ENCODE peak calls at places on chromosomes 12 and 14, in five cellular contexts. One of them, this sample, is unnamed.

GRCh38 chr14:26401170-26401968 is 196.5 kb downstream of the NOVA1 start:
- DNase-seq in dorsolateral prefrontal cortex: no peak
- DNase-seq in right cardiac atrium: no peak
- DNase-seq in RWPE1: no peak
- DNase-seq in SW 1271: no peak
- DNase-seq in this sample: no peak

GRCh38 chr12:93453633-93454032 is 11.9 kb upstream of the UBE2N start:
- DNase-seq in dorsolateral prefrontal cortex: no peak
- DNase-seq in right cardiac atrium: no peak
- DNase-seq in RWPE1: no peak
- DNase-seq in SW 1271: no peak
- DNase-seq in this sample: no peak

GRCh38 chr14:61764342-61765122 is 2.3 kb downstream of the SNAPC1 start:
- DNase-seq in dorsolateral prefrontal cortex: no peak
- DNase-seq in right cardiac atrium: no peak
- DNase-seq in RWPE1: no peak
- DNase-seq in SW 1271: no peak
- DNase-seq in this sample: no peak

GRCh38 chr14:100295376-100296105 is 10.7 kb downstream of the SLC25A29 start:
- DNase-seq in dorsolateral prefrontal cortex: peak
- DNase-seq in right cardiac atrium: no peak
- DNase-seq in RWPE1: no peak
- DNase-seq in SW 1271: no peak
- DNase-seq in this sample: peak

GRCh38 chr14:70660967-70661871 is 19.5 kb downstream of the TTC9 start:
- DNase-seq in dorsolateral prefrontal cortex: no peak
- DNase-seq in right cardiac atrium: no peak
- DNase-seq in RWPE1: no peak
- DNase-seq in SW 1271: no peak
- DNase-seq in this sample: no peak

GRCh38 chr12:122467983-122468382 is 32.7 kb downstream of the ZCCHC8 start:
- DNase-seq in dorsolateral prefrontal cortex: no peak
- DNase-seq in right cardiac atrium: no peak
- DNase-seq in RWPE1: peak
- DNase-seq in SW 1271: no peak
- DNase-seq in this sample: no peak

GRCh38 chr14:33914676-33915516 is 36.0 kb downstream of the EGLN3 start:
- DNase-seq in dorsolateral prefrontal cortex: no peak
- DNase-seq in right cardiac atrium: no peak
- DNase-seq in RWPE1: peak
- DNase-seq in SW 1271: no peak
- DNase-seq in this sample: no peak

GRCh38 chr14:94992046-94992445 is 165.3 kb downstream of the DICER1 start:
- DNase-seq in dorsolateral prefrontal cortex: no peak
- DNase-seq in right cardiac atrium: no peak
- DNase-seq in RWPE1: peak
- DNase-seq in SW 1271: no peak
- DNase-seq in this sample: no peak

GRCh38 chr12:111368684-111369495 is at the start of gene PHETA1:
- DNase-seq in dorsolateral prefrontal cortex: peak
- DNase-seq in right cardiac atrium: peak
- DNase-seq in RWPE1: peak
- DNase-seq in SW 1271: peak
- DNase-seq in this sample: peak

GRCh38 chr12:62673027-62673815 is 206.6 kb downstream of the MON2 start:
- DNase-seq in dorsolateral prefrontal cortex: no peak
- DNase-seq in right cardiac atrium: no peak
- DNase-seq in RWPE1: no peak
- DNase-seq in SW 1271: no peak
- DNase-seq in this sample: no peak

GRCh38 chr14:59566725-59567124 is 9.9 kb downstream of the CCDC175 start:
- DNase-seq in dorsolateral prefrontal cortex: no peak
- DNase-seq in right cardiac atrium: no peak
- DNase-seq in RWPE1: no peak
- DNase-seq in SW 1271: no peak
- DNase-seq in this sample: no peak

GRCh38 chr14:95286649-95287048 is 33.1 kb downstream of the CLMN start:
- DNase-seq in dorsolateral prefrontal cortex: no peak
- DNase-seq in right cardiac atrium: no peak
- DNase-seq in RWPE1: no peak
- DNase-seq in SW 1271: no peak
- DNase-seq in this sample: no peak

GRCh38 chr14:59503256-59503655 is 18.9 kb downstream of the JKAMP start:
- DNase-seq in dorsolateral prefrontal cortex: no peak
- DNase-seq in right cardiac atrium: no peak
- DNase-seq in RWPE1: no peak
- DNase-seq in SW 1271: no peak
- DNase-seq in this sample: no peak

GRCh38 chr12:117143008-117143532 is 43.9 kb upstream of the TESC start:
- DNase-seq in dorsolateral prefrontal cortex: no peak
- DNase-seq in right cardiac atrium: no peak
- DNase-seq in RWPE1: peak
- DNase-seq in SW 1271: no peak
- DNase-seq in this sample: no peak

GRCh38 chr12:118880745-118881144 is 100.6 kb upstream of the SRRM4 start:
- DNase-seq in dorsolateral prefrontal cortex: no peak
- DNase-seq in right cardiac atrium: no peak
- DNase-seq in RWPE1: no peak
- DNase-seq in SW 1271: no peak
- DNase-seq in this sample: no peak

GRCh38 chr14:32408018-32408417 is 78.9 kb downstream of the AKAP6 start:
- DNase-seq in dorsolateral prefrontal cortex: peak
- DNase-seq in right cardiac atrium: peak
- DNase-seq in RWPE1: no peak
- DNase-seq in SW 1271: no peak
- DNase-seq in this sample: peak

GRCh38 chr12:14167005-14167628 is 185.7 kb upstream of the GRIN2B start:
- DNase-seq in dorsolateral prefrontal cortex: peak
- DNase-seq in right cardiac atrium: no peak
- DNase-seq in RWPE1: peak
- DNase-seq in SW 1271: peak
- DNase-seq in this sample: no peak

GRCh38 chr14:71651228-71651627 is 281.0 kb upstream of the RGS6 start:
- DNase-seq in dorsolateral prefrontal cortex: no peak
- DNase-seq in right cardiac atrium: no peak
- DNase-seq in RWPE1: no peak
- DNase-seq in SW 1271: no peak
- DNase-seq in this sample: no peak

GRCh38 chr12:113056631-113057488 is at the start of gene DTX1:
- DNase-seq in dorsolateral prefrontal cortex: peak
- DNase-seq in right cardiac atrium: peak
- DNase-seq in RWPE1: no peak
- DNase-seq in SW 1271: no peak
- DNase-seq in this sample: peak

GRCh38 chr14:21486640-21487087 is 9.7 kb downstream of the TOX4 start:
- DNase-seq in dorsolateral prefrontal cortex: no peak
- DNase-seq in right cardiac atrium: no peak
- DNase-seq in RWPE1: no peak
- DNase-seq in SW 1271: no peak
- DNase-seq in this sample: no peak

GRCh38 chr12:104790296-104791125 is 167.6 kb downstream of the SLC41A2 start:
- DNase-seq in dorsolateral prefrontal cortex: no peak
- DNase-seq in right cardiac atrium: peak
- DNase-seq in RWPE1: peak
- DNase-seq in SW 1271: no peak
- DNase-seq in this sample: peak

GRCh38 chr12:60106207-60106606 is 510.4 kb downstream of the SLC16A7 start:
- DNase-seq in dorsolateral prefrontal cortex: no peak
- DNase-seq in right cardiac atrium: no peak
- DNase-seq in RWPE1: peak
- DNase-seq in SW 1271: no peak
- DNase-seq in this sample: no peak

GRCh38 chr12:51923506-51924365 is 16.4 kb downstream of the ACVRL1 start:
- DNase-seq in dorsolateral prefrontal cortex: peak
- DNase-seq in right cardiac atrium: peak
- DNase-seq in RWPE1: no peak
- DNase-seq in SW 1271: no peak
- DNase-seq in this sample: peak

GRCh38 chr12:24730461-24730896 is 218.4 kb downstream of the BCAT1 start:
- DNase-seq in dorsolateral prefrontal cortex: no peak
- DNase-seq in right cardiac atrium: no peak
- DNase-seq in RWPE1: no peak
- DNase-seq in SW 1271: no peak
- DNase-seq in this sample: no peak

GRCh38 chr12:75329918-75330826 is at the start of gene CAPS2:
- DNase-seq in dorsolateral prefrontal cortex: peak
- DNase-seq in right cardiac atrium: peak
- DNase-seq in RWPE1: peak
- DNase-seq in SW 1271: peak
- DNase-seq in this sample: peak

GRCh38 chr14:38120109-38120508 is 87.6 kb upstream of the SSTR1 start:
- DNase-seq in dorsolateral prefrontal cortex: no peak
- DNase-seq in right cardiac atrium: no peak
- DNase-seq in RWPE1: no peak
- DNase-seq in SW 1271: no peak
- DNase-seq in this sample: no peak

GRCh38 chr12:78645956-78646355 is 218.6 kb upstream of the SYT1 start:
- DNase-seq in dorsolateral prefrontal cortex: no peak
- DNase-seq in right cardiac atrium: no peak
- DNase-seq in RWPE1: no peak
- DNase-seq in SW 1271: no peak
- DNase-seq in this sample: no peak

GRCh38 chr12:6195665-6196535 is 4.3 kb upstream of the CD9 start:
- DNase-seq in dorsolateral prefrontal cortex: peak
- DNase-seq in right cardiac atrium: peak
- DNase-seq in RWPE1: peak
- DNase-seq in SW 1271: peak
- DNase-seq in this sample: peak

GRCh38 chr12:77615331-77615730 is 215.4 kb upstream of the NAV3 start:
- DNase-seq in dorsolateral prefrontal cortex: no peak
- DNase-seq in right cardiac atrium: no peak
- DNase-seq in RWPE1: no peak
- DNase-seq in SW 1271: no peak
- DNase-seq in this sample: no peak

GRCh38 chr14:60183724-60184596 is 18.8 kb upstream of the DHRS7 start:
- DNase-seq in dorsolateral prefrontal cortex: no peak
- DNase-seq in right cardiac atrium: no peak
- DNase-seq in RWPE1: no peak
- DNase-seq in SW 1271: no peak
- DNase-seq in this sample: no peak

GRCh38 chr12:45566257-45566656 is 163.2 kb upstream of the ARID2 start:
- DNase-seq in dorsolateral prefrontal cortex: no peak
- DNase-seq in right cardiac atrium: no peak
- DNase-seq in RWPE1: no peak
- DNase-seq in SW 1271: no peak
- DNase-seq in this sample: no peak

GRCh38 chr14:103623883-103624482 is 5.0 kb upstream of the KLC1 start:
- DNase-seq in dorsolateral prefrontal cortex: no peak
- DNase-seq in right cardiac atrium: peak
- DNase-seq in RWPE1: no peak
- DNase-seq in SW 1271: no peak
- DNase-seq in this sample: no peak

GRCh38 chr12:9931245-9931644 is 925 bp downstream of the CLEC2A start:
- DNase-seq in dorsolateral prefrontal cortex: no peak
- DNase-seq in right cardiac atrium: no peak
- DNase-seq in RWPE1: no peak
- DNase-seq in SW 1271: no peak
- DNase-seq in this sample: no peak

GRCh38 chr14:75096959-75097358 is 27.5 kb downstream of the ZC2HC1C start:
- DNase-seq in dorsolateral prefrontal cortex: no peak
- DNase-seq in right cardiac atrium: no peak
- DNase-seq in RWPE1: no peak
- DNase-seq in SW 1271: no peak
- DNase-seq in this sample: no peak